ENCODE peak calls at places on chromosome 16, in eight cellular contexts. T is pancreas, H is esophagus muscularis mucosa, O is dorsolateral prefrontal cortex, Y is fibroblast of pulmonary artery, V is fibroblast of mammary gland, B is epithelial cell of esophagus, Z is heart right ventricle. U is an unnamed sample.

GRCh38 chr16:23524001-23524400 is 13.7 kb upstream of the GGA2 start:
- DNase-seq in Z (no peak), O (no peak), B (no peak), Y (no peak), T (no peak), H (no peak), V (no peak), U (no peak)

GRCh38 chr16:86044241-86044671 is 145.3 kb downstream of the IRF8 start:
- DNase-seq in H (no peak), Y (peak), T (no peak), Z (peak), B (no peak), V (peak), O (no peak), U (peak)

GRCh38 chr16:10817514-10817913 is 1.1 kb downstream of the TVP23A start:
- DNase-seq in B (no peak), H (no peak), O (no peak), V (no peak), Z (no peak), Y (no peak), T (no peak), U (no peak)

GRCh38 chr16:27498916-27499658 is 50.6 kb downstream of the GTF3C1 start:
- DNase-seq in T (no peak), V (no peak), H (no peak), Z (no peak), Y (no peak), O (no peak), B (no peak), U (no peak)

GRCh38 chr16:50306287-50306686 is 39.9 kb downstream of the ADCY7 start:
- DNase-seq in Z (no peak), O (peak), B (no peak), V (no peak), Y (no peak), T (peak), H (no peak), U (no peak)

GRCh38 chr16:69520800-69521602 is 44.8 kb upstream of the NFAT5 start:
- DNase-seq in H (no peak), B (peak), V (no peak), O (no peak), T (no peak), Z (no peak), Y (peak), U (no peak)

GRCh38 chr16:49961087-49961486 is 63.9 kb upstream of the CNEP1R1 start:
- DNase-seq in V (no peak), T (no peak), Y (peak), Z (no peak), O (no peak), B (peak), H (no peak), U (peak)

GRCh38 chr16:30472328-30472942 is at the start of gene ITGAL:
- DNase-seq in Y (no peak), O (no peak), T (peak), H (no peak), V (no peak), B (peak), Z (peak), U (no peak)

GRCh38 chr16:71431176-71431575 is 10.7 kb downstream of the TLE7 start:
- DNase-seq in T (no peak), B (no peak), Z (no peak), V (no peak), O (no peak), H (no peak), Y (no peak), U (no peak)

GRCh38 chr16:49654425-49654824 is 201.5 kb downstream of the ZNF423 start:
- DNase-seq in B (no peak), T (no peak), Y (no peak), Z (no peak), H (no peak), O (no peak), V (no peak), U (no peak)

GRCh38 chr16:88530051-88530857 is 39.9 kb upstream of the ZC3H18 start:
- DNase-seq in O (no peak), Y (no peak), Z (no peak), V (no peak), T (no peak), B (no peak), H (no peak), U (no peak)

GRCh38 chr16:12629271-12629670 is 174.4 kb downstream of the CPPED1 start:
- DNase-seq in Z (no peak), T (no peak), V (no peak), B (no peak), H (no peak), O (no peak), Y (no peak), U (no peak)

GRCh38 chr16:49947907-49948678 is 76.9 kb upstream of the CNEP1R1 start:
- DNase-seq in B (peak), Z (no peak), Y (no peak), O (no peak), H (no peak), T (no peak), V (no peak), U (no peak)

GRCh38 chr16:14303654-14304394 is 232.7 kb downstream of the MRTFB start:
- DNase-seq in B (no peak), H (no peak), O (no peak), V (no peak), T (peak), Y (no peak), Z (no peak), U (no peak)

GRCh38 chr16:47197536-47198179 is 53.9 kb upstream of the NETO2 start:
- DNase-seq in O (no peak), V (peak), Z (peak), Y (peak), H (no peak), T (no peak), B (no peak), U (peak)

GRCh38 chr16:67528870-67529638 is 425 bp downstream of the RIPOR1 start:
- DNase-seq in Z (peak), B (peak), T (peak), O (no peak), H (no peak), Y (peak), V (no peak), U (peak)

GRCh38 chr16:87832759-87833502 is 36.4 kb downstream of the SLC7A5 start:
- DNase-seq in Z (no peak), T (no peak), O (no peak), V (no peak), H (no peak), B (no peak), Y (no peak), U (no peak)

GRCh38 chr16:64627781-64628180 is 494.1 kb downstream of the CDH11 start:
- DNase-seq in T (no peak), Y (no peak), V (no peak), Z (peak), B (no peak), H (no peak), O (peak), U (no peak)

GRCh38 chr16:81852347-81852746 is 73.3 kb downstream of the PLCG2 start:
- DNase-seq in Z (no peak), B (peak), Y (no peak), T (no peak), O (no peak), H (no peak), V (no peak), U (no peak)

GRCh38 chr16:27853101-27853500 is 210.4 kb downstream of the GSG1L start:
- DNase-seq in H (no peak), O (no peak), Y (no peak), T (no peak), Z (no peak), B (no peak), V (no peak), U (no peak)

GRCh38 chr16:48632137-48632774 is 22.3 kb upstream of the N4BP1 start:
- DNase-seq in H (peak), T (no peak), O (no peak), Z (no peak), V (no peak), Y (no peak), B (no peak), U (no peak)

GRCh38 chr16:87163637-87164036 is 153.6 kb downstream of the C16orf95 start:
- DNase-seq in B (no peak), V (no peak), Y (no peak), O (no peak), T (no peak), H (no peak), Z (no peak), U (peak)

GRCh38 chr16:3960049-3960809 is 79.7 kb upstream of the CREBBP start:
- DNase-seq in O (no peak), B (peak), H (no peak), T (no peak), Z (no peak), Y (peak), V (no peak), U (no peak)

GRCh38 chr16:25855818-25856217 is 164.1 kb downstream of the HS3ST4 start:
- DNase-seq in H (peak), Z (no peak), B (no peak), Y (no peak), O (no peak), V (no peak), T (no peak), U (no peak)
- H3K4me3 ChIP-seq in H (no peak), Z (no peak), B (no peak), Y (no peak), O (no peak), V (no peak), T (no peak), U (no peak)

DNA sequence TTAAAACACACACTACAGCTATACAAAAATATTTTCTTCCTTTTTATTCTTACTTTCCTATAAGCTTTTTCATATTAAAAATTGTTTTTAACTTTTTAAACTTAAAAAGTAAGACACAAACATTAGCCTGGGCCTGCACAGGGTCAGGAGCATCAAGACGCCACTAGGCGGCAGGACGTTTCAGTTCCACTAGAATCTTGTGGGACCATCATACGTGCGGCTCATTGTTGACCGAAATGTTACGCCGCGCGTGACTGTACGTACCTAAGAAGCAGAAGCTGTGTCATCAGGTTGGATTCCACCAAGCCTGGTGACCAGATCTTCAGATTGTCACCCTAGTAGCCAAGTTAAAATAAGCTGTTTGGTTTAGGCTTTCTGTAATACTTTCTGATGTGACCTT is 47.1 kb downstream of the USP10 start:
- DNase-seq in V (no peak), Y (no peak), H (no peak), B (no peak), Z (no peak), T (no peak), O (no peak), U (no peak)
- TF ChIP-seq CTCF in V (peak), Y (peak), H (peak), B (peak), Z (peak), T (no peak), O (no peak), U (peak)

GRCh38 chr16:1984347-1985225 is 593 bp downstream of the GFER start:
- DNase-seq in Z (no peak), H (no peak), O (no peak), V (no peak), T (no peak), B (peak), Y (no peak), U (no peak)

GRCh38 chr16:1983053-1983543 is 895 bp upstream of the GFER start:
- DNase-seq in V (no peak), Y (no peak), Z (no peak), O (no peak), T (no peak), H (no peak), B (no peak), U (peak)

GRCh38 chr16:1983544-1984346 is at the start of gene GFER:
- DNase-seq in B (peak), Y (peak), T (peak), Z (peak), V (peak), O (peak), H (peak), U (peak)

GRCh38 chr16:1987198-1987597 is 2.6 kb upstream of the SYNGR3 start:
- DNase-seq in V (no peak), B (no peak), H (no peak), T (no peak), O (no peak), Y (no peak), Z (no peak), U (no peak)

GRCh38 chr16:1985466-1986150 is 1.6 kb downstream of the GFER start:
- DNase-seq in O (no peak), Z (no peak), Y (no peak), T (no peak), B (no peak), V (no peak), H (no peak), U (no peak)
- H3K4me3 ChIP-seq in O (peak), Z (no peak), Y (peak), T (no peak), B (no peak), V (no peak), H (peak), U (no peak)

GRCh38 chr16:77599793-77600415 is 122.4 kb upstream of the NUDT7 start:
- DNase-seq in H (peak), Y (peak), Z (no peak), O (no peak), T (no peak), B (peak), V (peak), U (peak)
- TF ChIP-seq CTCF in H (peak), Y (peak), Z (peak), O (peak), T (no peak), B (peak), V (peak), U (peak)

U was measured in choroid plexus epithelial cell.